ENCODE peak calls at places on chromosome 21, in six cellular contexts. One of them, this sample, is unnamed.

GRCh38 chr21:26169061-26169610 is 1.4 kb downstream of the APP start:
- DNase-seq in PC-9: no peak
- DNase-seq in fibroblast of lung: peak; percentile 77
- DNase-seq in aorta: peak; percentile 76
- DNase-seq in left lung: no peak
- DNase-seq in psoas muscle: peak; percentile 55
- DNase-seq in this sample: peak; percentile 26

GRCh38 chr21:43851593-43851992 is 13.4 kb upstream of the AGPAT3 start:
- DNase-seq in PC-9: no peak
- DNase-seq in psoas muscle: no peak
- DNase-seq in fibroblast of lung: no peak
- DNase-seq in aorta: no peak
- DNase-seq in left lung: peak; percentile 25
- DNase-seq in this sample: no peak

GRCh38 chr21:29718081-29718815 is 221.5 kb downstream of the GRIK1 start:
- DNase-seq in left lung: no peak
- DNase-seq in psoas muscle: no peak
- DNase-seq in PC-9: peak; percentile 68
- DNase-seq in aorta: no peak
- DNase-seq in fibroblast of lung: peak; percentile 23
- DNase-seq in this sample: no peak

GRCh38 chr21:43740497-43741156 is 21.7 kb downstream of the PDXK start:
- DNase-seq in fibroblast of lung: no peak
- DNase-seq in left lung: no peak
- DNase-seq in aorta: no peak
- DNase-seq in PC-9: peak; percentile 64
- DNase-seq in psoas muscle: peak; percentile 72
- DNase-seq in this sample: no peak

GRCh38 chr21:15018382-15018781 is 46.4 kb downstream of the NRIP1 start:
- DNase-seq in PC-9: no peak
- DNase-seq in fibroblast of lung: no peak
- DNase-seq in aorta: no peak
- DNase-seq in psoas muscle: no peak
- DNase-seq in left lung: no peak
- DNase-seq in this sample: no peak

GRCh38 chr21:15486460-15487241 is 243.1 kb upstream of the USP25 start:
- DNase-seq in PC-9: no peak
- DNase-seq in left lung: peak; percentile 22
- DNase-seq in psoas muscle: no peak
- DNase-seq in fibroblast of lung: no peak
- DNase-seq in aorta: no peak
- DNase-seq in this sample: no peak

GRCh38 chr21:29164330-29164942 is 34.0 kb downstream of the MAP3K7CL start:
- DNase-seq in left lung: no peak
- DNase-seq in PC-9: peak; percentile 60
- DNase-seq in aorta: no peak
- DNase-seq in fibroblast of lung: peak; percentile 93
- DNase-seq in psoas muscle: no peak
- DNase-seq in this sample: no peak

GRCh38 chr21:46003575-46004007 is 22.0 kb downstream of the COL6A1 start:
- DNase-seq in fibroblast of lung: no peak
- DNase-seq in left lung: peak; percentile 78
- DNase-seq in psoas muscle: no peak
- DNase-seq in PC-9: no peak
- DNase-seq in aorta: peak; percentile 74
- DNase-seq in this sample: no peak

GRCh38 chr21:46216132-46216747 is 12.3 kb downstream of the LSS start:
- DNase-seq in left lung: no peak
- DNase-seq in psoas muscle: no peak
- DNase-seq in aorta: peak; percentile 65
- DNase-seq in fibroblast of lung: no peak
- DNase-seq in PC-9: no peak
- DNase-seq in this sample: no peak

GRCh38 chr21:16302851-16303282 is 573.1 kb downstream of the USP25 start:
- DNase-seq in psoas muscle: peak; percentile 68
- DNase-seq in aorta: no peak
- DNase-seq in left lung: no peak
- DNase-seq in PC-9: no peak
- DNase-seq in fibroblast of lung: no peak
- DNase-seq in this sample: no peak

GRCh38 chr21:17512245-17513213 is at the start of gene CXADR:
- DNase-seq in psoas muscle: no peak
- DNase-seq in fibroblast of lung: peak; percentile 24
- DNase-seq in left lung: peak; percentile 94
- DNase-seq in aorta: peak; percentile 77
- DNase-seq in PC-9: peak; percentile 76
- DNase-seq in this sample: peak; percentile 73

GRCh38 chr21:45988366-45989347 is 7.1 kb downstream of the COL6A1 start:
- DNase-seq in fibroblast of lung: no peak
- DNase-seq in PC-9: no peak
- DNase-seq in aorta: peak; percentile 71
- DNase-seq in psoas muscle: peak; percentile 53
- DNase-seq in left lung: no peak
- DNase-seq in this sample: no peak

GRCh38 chr21:17003221-17003620 is 509.6 kb upstream of the CXADR start:
- DNase-seq in PC-9: no peak
- DNase-seq in left lung: no peak
- DNase-seq in aorta: no peak
- DNase-seq in psoas muscle: no peak
- DNase-seq in fibroblast of lung: peak; percentile 25
- DNase-seq in this sample: no peak

GRCh38 chr21:24200052-24200451 is 1407.2 kb downstream of the MRPL39 start:
- DNase-seq in left lung: no peak
- DNase-seq in fibroblast of lung: no peak
- DNase-seq in PC-9: no peak
- DNase-seq in aorta: no peak
- DNase-seq in psoas muscle: no peak
- DNase-seq in this sample: no peak
- H3K4me3 ChIP-seq in left lung: no peak overlapping the region
- H3K4me3 ChIP-seq in fibroblast of lung: no peak overlapping the region
- H3K4me3 ChIP-seq in PC-9: no peak overlapping the region
- H3K4me3 ChIP-seq in aorta: no peak overlapping the region
- H3K4me3 ChIP-seq in psoas muscle: no peak overlapping the region
- H3K4me3 ChIP-seq in this sample: no peak overlapping the region

GRCh38 chr21:39542736-39543135 is 70.0 kb upstream of the B3GALT5 start:
- DNase-seq in left lung: no peak
- DNase-seq in aorta: no peak
- DNase-seq in PC-9: no peak
- DNase-seq in psoas muscle: no peak
- DNase-seq in fibroblast of lung: no peak
- DNase-seq in this sample: no peak
- H3K9me3 ChIP-seq in left lung: no peaks in the 10 kb centered on the region
- H3K9me3 ChIP-seq in aorta: no peaks in the 10 kb centered on the region
- H3K9me3 ChIP-seq in PC-9: no peaks in the 10 kb centered on the region
- H3K9me3 ChIP-seq in psoas muscle: peaks cover 9% of the 10 kb centered on the region
- H3K9me3 ChIP-seq in fibroblast of lung: no peaks in the 10 kb centered on the region
- H3K9me3 ChIP-seq in this sample: no peaks in the 10 kb centered on the region

GRCh38 chr21:37447288-37447936 is 80.8 kb downstream of the DYRK1A start:
- DNase-seq in fibroblast of lung: no peak
- DNase-seq in left lung: no peak
- DNase-seq in PC-9: no peak
- DNase-seq in psoas muscle: no peak
- DNase-seq in aorta: no peak
- DNase-seq in this sample: no peak

GRCh38 chr21:37451446-37451845 is 84.9 kb downstream of the DYRK1A start:
- DNase-seq in aorta: no peak
- DNase-seq in PC-9: no peak
- DNase-seq in fibroblast of lung: no peak
- DNase-seq in left lung: no peak
- DNase-seq in psoas muscle: no peak
- DNase-seq in this sample: no peak

GRCh38 chr21:37452222-37452621 is 85.6 kb downstream of the DYRK1A start:
- DNase-seq in aorta: no peak
- DNase-seq in PC-9: no peak
- DNase-seq in left lung: no peak
- DNase-seq in fibroblast of lung: peak; percentile 83
- DNase-seq in psoas muscle: peak; percentile 59
- DNase-seq in this sample: no peak

GRCh38 chr21:37450385-37451044 is 83.9 kb downstream of the DYRK1A start:
- DNase-seq in fibroblast of lung: no peak
- DNase-seq in left lung: no peak
- DNase-seq in psoas muscle: no peak
- DNase-seq in aorta: no peak
- DNase-seq in PC-9: peak; percentile 70
- DNase-seq in this sample: no peak

DNA sequence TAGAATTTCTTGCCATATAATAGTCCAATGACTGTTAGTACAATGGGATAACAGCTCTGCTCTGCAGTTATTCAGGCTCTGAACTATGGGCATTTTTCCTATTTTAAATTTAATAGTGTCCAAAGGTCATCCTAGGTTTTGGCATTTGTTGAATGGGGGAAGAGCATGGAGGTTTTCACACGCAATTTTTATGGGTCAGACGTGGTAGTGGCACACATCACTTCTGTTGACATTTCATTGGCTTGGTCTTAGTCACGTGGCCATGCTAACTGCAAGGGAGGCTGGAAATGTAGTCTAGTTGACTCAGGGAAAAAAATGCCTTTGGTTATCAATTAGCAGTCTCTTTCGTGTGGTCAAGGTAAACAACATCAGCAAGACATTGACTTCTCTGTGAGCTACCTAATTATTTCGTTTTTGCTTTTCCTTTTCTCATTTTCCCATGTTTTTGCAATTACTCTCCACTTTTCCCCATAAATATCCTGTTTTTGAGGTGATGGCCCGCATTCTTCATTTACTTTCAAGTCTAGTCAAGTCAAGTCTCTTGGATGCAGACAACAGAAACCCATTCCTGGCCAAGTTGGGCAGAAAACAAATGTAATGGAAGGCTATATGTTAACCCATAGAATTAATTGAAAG is 82.8 kb downstream of the DYRK1A start:
- DNase-seq in left lung: no peak
- DNase-seq in fibroblast of lung: no peak
- DNase-seq in aorta: no peak
- DNase-seq in psoas muscle: no peak
- DNase-seq in PC-9: no peak
- DNase-seq in this sample: no peak
- H3K27ac ChIP-seq in left lung: no peak overlapping the region
- H3K27ac ChIP-seq in fibroblast of lung: no peak overlapping the region
- H3K27ac ChIP-seq in aorta: no peak overlapping the region
- H3K27ac ChIP-seq in psoas muscle: peak overlapping the region; percentile 30
- H3K27ac ChIP-seq in PC-9: peak overlapping the region; percentile 22
- H3K27ac ChIP-seq in this sample: no peak overlapping the region

GRCh38 chr21:38741976-38742309 is 63.8 kb upstream of the ETS2 start:
- DNase-seq in PC-9: no peak
- DNase-seq in aorta: no peak
- DNase-seq in psoas muscle: no peak
- DNase-seq in left lung: no peak
- DNase-seq in fibroblast of lung: no peak
- DNase-seq in this sample: no peak

GRCh38 chr21:38740131-38740530 is 65.6 kb upstream of the ETS2 start:
- DNase-seq in left lung: no peak
- DNase-seq in fibroblast of lung: no peak
- DNase-seq in psoas muscle: no peak
- DNase-seq in PC-9: no peak
- DNase-seq in aorta: no peak
- DNase-seq in this sample: no peak

GRCh38 chr21:38743772-38744529 is 61.8 kb upstream of the ETS2 start:
- DNase-seq in fibroblast of lung: no peak
- DNase-seq in psoas muscle: no peak
- DNase-seq in left lung: no peak
- DNase-seq in PC-9: no peak
- DNase-seq in aorta: no peak
- DNase-seq in this sample: no peak

GRCh38 chr21:38741092-38741975 is 64.4 kb upstream of the ETS2 start:
- DNase-seq in PC-9: no peak
- DNase-seq in fibroblast of lung: no peak
- DNase-seq in psoas muscle: no peak
- DNase-seq in aorta: no peak
- DNase-seq in left lung: no peak
- DNase-seq in this sample: no peak

GRCh38 chr21:38742580-38743260 is 63.0 kb upstream of the ETS2 start:
- DNase-seq in left lung: no peak
- DNase-seq in aorta: no peak
- DNase-seq in fibroblast of lung: no peak
- DNase-seq in PC-9: no peak
- DNase-seq in psoas muscle: no peak
- DNase-seq in this sample: no peak
- H3K4me3 ChIP-seq in left lung: no peak overlapping the region
- H3K4me3 ChIP-seq in aorta: no peak overlapping the region
- H3K4me3 ChIP-seq in fibroblast of lung: no peak overlapping the region
- H3K4me3 ChIP-seq in PC-9: no peak overlapping the region
- H3K4me3 ChIP-seq in psoas muscle: no peak overlapping the region
- H3K4me3 ChIP-seq in this sample: no peak overlapping the region

DNA sequence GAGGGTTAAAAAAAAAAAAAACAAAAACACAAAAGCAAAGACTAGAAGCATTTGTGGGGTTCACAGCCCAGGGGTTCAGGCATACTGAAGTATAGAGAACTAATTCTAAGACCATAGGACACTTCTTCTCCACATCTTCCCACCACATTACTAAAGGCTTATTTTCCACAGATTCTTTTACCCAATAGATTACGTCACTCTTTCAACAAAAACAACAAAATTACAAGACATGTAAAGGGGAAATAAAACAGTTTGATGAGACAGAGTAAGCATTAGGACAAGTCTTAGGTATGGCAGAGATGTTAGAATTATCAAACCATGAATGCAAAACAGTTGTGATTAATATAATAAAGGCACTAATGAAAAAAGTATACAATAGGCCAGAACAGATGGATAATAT is 2013.7 kb downstream of the MRPL39 start:
- DNase-seq in psoas muscle: no peak
- DNase-seq in aorta: no peak
- DNase-seq in left lung: no peak
- DNase-seq in PC-9: no peak
- DNase-seq in fibroblast of lung: no peak
- DNase-seq in this sample: no peak
- H3K9me3 ChIP-seq in psoas muscle: no peaks in the 10 kb centered on the region
- H3K9me3 ChIP-seq in aorta: no peaks in the 10 kb centered on the region
- H3K9me3 ChIP-seq in left lung: no peaks in the 10 kb centered on the region
- H3K9me3 ChIP-seq in PC-9: no peaks in the 10 kb centered on the region
- H3K9me3 ChIP-seq in fibroblast of lung: no peaks in the 10 kb centered on the region
- H3K9me3 ChIP-seq in this sample: no peaks in the 10 kb centered on the region

GRCh38 chr21:32329776-32330175 is 31.1 kb downstream of the MRAP start:
- DNase-seq in left lung: no peak
- DNase-seq in aorta: no peak
- DNase-seq in PC-9: no peak
- DNase-seq in fibroblast of lung: peak; percentile 8
- DNase-seq in psoas muscle: no peak
- DNase-seq in this sample: no peak
- H3K27ac ChIP-seq in left lung: peak overlapping the region; percentile 4
- H3K27ac ChIP-seq in aorta: peak overlapping the region; percentile 79
- H3K27ac ChIP-seq in PC-9: no peak overlapping the region
- H3K27ac ChIP-seq in fibroblast of lung: peak overlapping the region; percentile 56
- H3K27ac ChIP-seq in psoas muscle: no peak overlapping the region
- H3K27ac ChIP-seq in this sample: no peak overlapping the region

This sample was measured in CD8-positive, alpha-beta memory T cell.